ENCODE peak calls at places on chromosomes 3 and 15, in seven cellular contexts. I, R, D, C, U, V and A are unnamed samples.

GRCh38 chr15:96274698-96275097 is 55.8 kb upstream of the NR2F2 start:
- DNase-seq in I (no peak), R (no peak), D (no peak), C (no peak), U (no peak), V (no peak), A (no peak)

GRCh38 chr15:90994059-90994416 is 297 bp downstream of the PRC1 start:
- DNase-seq in I (no peak), R (peak; percentile 48), D (no peak), C (peak; percentile 5), U (no peak), V (peak; percentile 16), A (peak; percentile 55)

GRCh38 chr15:66129561-66129960 is 124.0 kb downstream of the MEGF11 start:
- DNase-seq in I (no peak), R (no peak), D (no peak), C (no peak), U (no peak), V (no peak), A (no peak)

GRCh38 chr3:79937567-79937966 is 169.8 kb upstream of the ROBO1 start:
- DNase-seq in I (no peak), R (no peak), D (no peak), C (no peak), U (no peak), V (no peak), A (no peak)

GRCh38 chr15:31155136-31155535 is 53.6 kb upstream of the TRPM1 start:
- DNase-seq in I (no peak), R (no peak), D (no peak), C (no peak), U (no peak), V (no peak), A (no peak)

GRCh38 chr3:185954366-185954723 is 16.5 kb upstream of the TRA2B start:
- DNase-seq in I (no peak), R (no peak), D (no peak), C (no peak), U (no peak), V (no peak), A (no peak)

GRCh38 chr3:49351521-49352011 is 6.6 kb downstream of the GPX1 start:
- DNase-seq in I (no peak), R (no peak), D (no peak), C (no peak), U (no peak), V (no peak), A (no peak)

GRCh38 chr3:186596568-186597287 is 16.1 kb upstream of the AHSG start:
- DNase-seq in I (no peak), R (no peak), D (no peak), C (no peak), U (no peak), V (no peak), A (no peak)

GRCh38 chr3:156187146-156187769 is 66.9 kb downstream of the KCNAB1 start:
- DNase-seq in I (no peak), R (no peak), D (no peak), C (no peak), U (no peak), V (no peak), A (no peak)

GRCh38 chr3:134055661-134056060 is 25.9 kb upstream of the SLCO2A1 start:
- DNase-seq in I (no peak), R (no peak), D (no peak), C (no peak), U (no peak), V (no peak), A (no peak)

GRCh38 chr15:82875411-82876003 is 66.1 kb downstream of the WHAMM start:
- DNase-seq in I (no peak), R (no peak), D (no peak), C (no peak), U (no peak), V (no peak), A (no peak)

GRCh38 chr15:75215107-75216004 is 13.7 kb downstream of the C15orf39 start:
- DNase-seq in I (no peak), R (no peak), D (no peak), C (no peak), U (no peak), V (no peak), A (no peak)

GRCh38 chr3:169657351-169658124 is 6.0 kb downstream of the MECOM start:
- DNase-seq in I (no peak), R (no peak), D (no peak), C (no peak), U (no peak), V (no peak), A (no peak)

GRCh38 chr15:89399070-89399389 is 64.4 kb upstream of the POLG start:
- DNase-seq in I (no peak), R (no peak), D (no peak), C (no peak), U (no peak), V (no peak), A (no peak)

GRCh38 chr3:30498587-30498967 is 107.8 kb upstream of the TGFBR2 start:
- DNase-seq in I (no peak), R (no peak), D (no peak), C (no peak), U (no peak), V (no peak), A (no peak)

GRCh38 chr15:71548317-71548908 is 261.9 kb upstream of the NR2E3 start:
- DNase-seq in I (no peak), R (no peak), D (no peak), C (no peak), U (no peak), V (no peak), A (no peak)

GRCh38 chr15:33975023-33975565 is 6.8 kb downstream of the CHRM5 start:
- DNase-seq in I (no peak), R (peak; percentile 1), D (no peak), C (no peak), U (no peak), V (no peak), A (no peak)

GRCh38 chr15:100879046-100879445 is 585 bp upstream of the ALDH1A3 start:
- DNase-seq in I (no peak), R (no peak), D (no peak), C (no peak), U (no peak), V (peak; percentile 31), A (no peak)

GRCh38 chr3:27220166-27220565 is 149.0 kb downstream of the NEK10 start:
- DNase-seq in I (no peak), R (no peak), D (no peak), C (no peak), U (no peak), V (no peak), A (no peak)

GRCh38 chr3:40719660-40720287 is 195.0 kb downstream of the ZNF621 start:
- DNase-seq in I (no peak), R (no peak), D (no peak), C (no peak), U (no peak), V (no peak), A (peak; percentile 19)

GRCh38 chr3:100868894-100869293 is 124.3 kb downstream of the ABI3BP start:
- DNase-seq in I (no peak), R (no peak), D (no peak), C (no peak), U (no peak), V (no peak), A (no peak)

GRCh38 chr15:80576519-80577090 is 118.5 kb upstream of the ABHD17C start:
- DNase-seq in I (no peak), R (no peak), D (peak; percentile 6), C (no peak), U (no peak), V (no peak), A (no peak)
- H3K4me1 ChIP-seq in I (no peaks in the 10 kb centered on the region), R (no peaks in the 10 kb centered on the region), D (no peaks in the 10 kb centered on the region), C (no peaks in the 10 kb centered on the region), U (no peaks in the 10 kb centered on the region), V (no peaks in the 10 kb centered on the region), A (no peaks in the 10 kb centered on the region)

DNA sequence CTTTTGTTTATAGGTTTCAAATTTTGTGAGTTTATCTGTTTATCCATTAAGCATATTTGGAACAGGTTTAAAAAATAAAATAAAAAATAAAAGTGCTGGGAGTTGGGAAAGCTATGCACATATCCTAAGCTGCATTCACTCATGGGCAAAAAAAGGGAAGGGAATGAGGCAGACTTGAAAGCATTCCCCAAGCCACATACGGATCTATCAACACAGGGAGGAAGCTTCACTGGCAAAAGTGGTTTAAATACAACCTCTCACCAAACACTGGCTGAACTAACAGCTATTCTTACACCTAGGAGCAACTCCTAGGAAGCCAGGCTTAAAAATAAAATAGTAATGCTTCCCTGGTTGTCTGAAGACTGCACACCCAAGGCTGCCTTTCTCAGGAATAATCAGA is 101.2 kb downstream of the PCCB start:
- DNase-seq in I (no peak), R (no peak), D (no peak), C (no peak), U (no peak), V (no peak), A (no peak)
- H3K36me3 ChIP-seq in I (no peaks in the 10 kb centered on the region), R (peaks cover 56% of the 10 kb centered on the region), D (peaks cover 24% of the 10 kb centered on the region), C (peaks cover 23% of the 10 kb centered on the region), U (peaks cover 21% of the 10 kb centered on the region), V (peaks cover 3% of the 10 kb centered on the region), A (no peaks in the 10 kb centered on the region)

GRCh38 chr15:94359716-94360115 is 128.4 kb downstream of the MCTP2 start:
- DNase-seq in I (no peak), R (no peak), D (no peak), C (no peak), U (no peak), V (no peak), A (no peak)
- H3K4me3 ChIP-seq in I (no peak overlapping the region), R (no peak overlapping the region), D (no peak overlapping the region), C (no peak overlapping the region), U (no peak overlapping the region), V (no peak overlapping the region), A (no peak overlapping the region)

DNA sequence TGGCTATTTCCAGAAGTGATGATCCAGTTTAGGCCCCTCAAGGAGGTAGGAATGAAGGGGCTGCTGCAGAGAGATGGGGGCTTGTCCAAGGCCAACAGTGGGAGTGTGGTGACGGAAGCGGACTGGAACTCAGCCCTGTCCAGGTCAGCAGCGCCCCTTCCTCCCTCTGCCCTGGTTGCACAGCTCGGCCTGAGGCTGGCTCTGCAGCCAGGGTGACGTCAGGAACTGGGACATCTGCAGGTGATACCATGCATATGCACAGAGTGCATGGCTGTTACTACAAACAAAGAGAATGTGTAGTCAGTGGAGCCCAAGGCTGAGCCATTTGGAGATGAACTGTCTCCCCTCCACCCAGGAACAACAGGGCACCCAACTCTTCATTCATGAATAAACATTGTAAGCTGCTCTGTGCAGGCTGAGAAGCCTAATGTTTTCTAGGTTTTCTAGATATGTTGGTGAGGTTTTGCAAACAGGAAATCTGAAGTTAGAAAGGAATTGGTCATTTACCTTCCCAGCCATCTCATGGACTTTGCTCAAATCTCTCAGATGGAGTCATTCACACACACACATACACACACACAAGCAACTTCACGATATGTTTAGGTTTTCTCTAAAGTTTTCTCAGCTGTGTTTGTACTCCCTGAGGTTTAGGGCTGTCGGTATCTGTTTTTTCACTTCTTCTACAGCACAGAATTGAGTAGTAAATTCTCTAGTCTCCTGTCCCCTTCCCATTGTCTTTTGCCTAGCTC is 117.2 kb downstream of the TLE3 start:
- DNase-seq in I (no peak), R (peak; percentile 82), D (no peak), C (no peak), U (no peak), V (no peak), A (no peak)
- H3K4me1 ChIP-seq in I (no peaks in the 10 kb centered on the region), R (peaks cover 44% of the 10 kb centered on the region), D (no peaks in the 10 kb centered on the region), C (no peaks in the 10 kb centered on the region), U (no peaks in the 10 kb centered on the region), V (no peaks in the 10 kb centered on the region), A (no peaks in the 10 kb centered on the region)

GRCh38 chr3:15261274-15261673 is 55.2 kb downstream of the CAPN7 start:
- DNase-seq in I (peak; percentile 55), R (no peak), D (no peak), C (no peak), U (no peak), V (no peak), A (no peak)
- H3K36me3 ChIP-seq in I (no peaks in the 10 kb centered on the region), R (peaks cover 60% of the 10 kb centered on the region), D (peaks cover 55% of the 10 kb centered on the region), C (peaks cover 68% of the 10 kb centered on the region), U (peaks cover 42% of the 10 kb centered on the region), V (peaks cover 3% of the 10 kb centered on the region), A (peaks cover 7% of the 10 kb centered on the region)